ENCODE peak calls at places on chromosomes 4 and X, in six cellular contexts. U, R, D, V, P and I are unnamed samples. For H3K27me3 and H3K4me1, the result is how much of the 10 kb centered on the place peaks cover.

GRCh38 chr4:76091052-76091451 is 16.5 kb downstream of the ART3 start:
- DNase-seq in U (no peak), V (no peak), R (peak), P (no peak), D (no peak), I (no peak)

GRCh38 chr4:137363496-137363895 is 168.8 kb downstream of the PCDH18 start:
- DNase-seq in P (no peak), D (no peak), R (no peak), V (no peak), U (no peak), I (no peak)

GRCh38 chrX:20521245-20521644 is 254.5 kb upstream of the RPS6KA3 start:
- DNase-seq in P (peak), R (peak), V (no peak), D (no peak), U (no peak), I (no peak)

GRCh38 chr4:168923526-168924194 is 86.4 kb downstream of the CBR4 start:
- DNase-seq in D (peak), V (no peak), R (peak), U (no peak), P (peak), I (peak)

GRCh38 chr4:98474408-98474844 is 184.0 kb downstream of the TSPAN5 start:
- DNase-seq in V (no peak), U (no peak), R (peak), D (no peak), P (no peak), I (no peak)

GRCh38 chrX:24590111-24590510 is 57.0 kb downstream of the PCYT1B start:
- DNase-seq in V (no peak), U (no peak), R (no peak), P (no peak), D (no peak), I (no peak)

GRCh38 chr4:155544547-155544946 is 122.1 kb upstream of the GUCY1A1 start:
- DNase-seq in R (no peak), P (no peak), D (no peak), U (no peak), V (no peak), I (no peak)

GRCh38 chr4:25884040-25884788 is 21.4 kb upstream of the SEL1L3 start:
- DNase-seq in U (no peak), V (no peak), P (no peak), R (peak), D (no peak), I (no peak)

GRCh38 chr4:128355301-128355700 is 67.7 kb upstream of the PGRMC2 start:
- DNase-seq in P (peak), V (no peak), U (no peak), D (no peak), R (no peak), I (no peak)

GRCh38 chr4:7638463-7638862 is 203.7 kb upstream of the PSAPL1 start:
- DNase-seq in D (no peak), U (no peak), R (no peak), V (no peak), P (no peak), I (no peak)

GRCh38 chrX:50072110-50072509 is 128.7 kb downstream of the AKAP4 start:
- DNase-seq in R (no peak), U (no peak), V (no peak), D (no peak), P (no peak), I (no peak)

GRCh38 chr4:82715731-82716617 is 82.6 kb downstream of the SCD5 start:
- DNase-seq in U (no peak), V (no peak), P (no peak), D (no peak), R (peak), I (no peak)

GRCh38 chrX:132022115-132022862 is 813 bp upstream of the STK26 start:
- DNase-seq in U (no peak), D (peak), V (no peak), P (no peak), R (peak), I (no peak)

GRCh38 chr4:38366451-38366850 is 297.5 kb upstream of the KLF3 start:
- DNase-seq in D (peak), V (no peak), U (no peak), R (no peak), P (peak), I (no peak)

GRCh38 chr4:39256436-39256835 is 74.1 kb downstream of the WDR19 start:
- DNase-seq in R (peak), U (no peak), P (no peak), V (no peak), D (no peak), I (no peak)

GRCh38 chr4:168891086-168891485 is 119.0 kb downstream of the CBR4 start:
- DNase-seq in D (no peak), P (no peak), U (no peak), R (no peak), V (no peak), I (no peak)

GRCh38 chr4:171983935-171984805 is 171.0 kb downstream of the GALNTL6 start:
- DNase-seq in R (no peak), D (no peak), P (no peak), V (no peak), U (no peak), I (no peak)

GRCh38 chrX:2697741-2698294 is 6.7 kb downstream of the CD99 start:
- DNase-seq in D (no peak), P (no peak), U (no peak), V (no peak), R (no peak), I (no peak)

GRCh38 chr4:30295652-30296051 is 424.5 kb upstream of the PCDH7 start:
- DNase-seq in U (no peak), R (no peak), D (no peak), P (no peak), V (no peak), I (no peak)

GRCh38 chr4:113979973-113980615 is 647 bp upstream of the ARSJ start:
- DNase-seq in D (no peak), V (no peak), U (no peak), R (peak), P (no peak), I (no peak)

GRCh38 chr4:112704991-112705845 is 68.3 kb downstream of the LARP7 start:
- DNase-seq in D (peak), P (peak), V (peak), R (peak), U (no peak), I (peak)

GRCh38 chr4:112982677-112983076 is 66.8 kb upstream of the ANK2 start:
- DNase-seq in V (no peak), R (no peak), U (no peak), D (no peak), P (no peak), I (no peak)

DNA sequence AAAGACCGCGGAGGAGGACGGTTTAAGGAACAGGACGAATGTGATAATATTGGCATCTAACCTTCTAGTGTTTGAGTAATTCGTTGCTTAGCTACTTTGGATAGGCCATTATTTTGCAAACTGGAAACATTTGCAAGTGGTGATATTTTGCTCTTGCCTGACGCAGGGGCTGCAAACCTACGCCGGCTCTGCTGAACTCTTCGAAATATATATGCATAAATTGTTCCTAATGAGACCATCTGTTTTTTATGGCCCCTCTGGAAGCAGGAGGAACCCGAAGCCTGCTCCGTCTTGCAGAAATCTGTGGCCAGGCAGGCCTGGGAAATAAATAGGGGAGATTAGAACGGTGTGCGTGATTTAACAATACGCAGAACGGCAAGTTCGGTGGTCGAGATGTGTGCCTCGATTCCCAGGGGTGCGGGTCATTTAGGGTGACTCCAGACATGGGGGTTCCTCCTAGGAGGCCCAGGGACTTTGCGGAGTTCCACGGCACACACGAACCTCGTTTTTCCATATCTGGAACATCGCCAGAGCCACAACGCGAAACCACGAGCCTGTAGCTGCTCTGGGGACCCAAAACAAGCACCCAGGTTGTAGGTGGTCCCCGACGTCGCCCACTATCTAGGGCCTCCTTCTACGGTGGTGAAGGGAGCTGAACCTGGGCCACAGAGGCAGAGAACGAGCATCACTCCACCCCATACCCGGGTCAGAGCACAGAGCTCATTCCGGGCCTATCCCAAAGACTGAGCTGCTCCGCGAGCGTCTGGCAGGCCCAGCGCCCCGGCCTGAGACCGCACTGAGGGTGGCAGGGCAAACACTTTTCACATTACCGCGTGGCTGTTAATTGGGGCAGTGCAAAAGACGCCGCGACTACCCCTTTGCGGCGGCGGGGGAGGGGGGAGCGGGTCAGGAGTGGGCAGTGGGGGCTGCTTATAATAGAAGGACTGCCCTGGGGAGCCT is 89.7 kb downstream of the BCOR start:
- DNase-seq in R (no peak), U (no peak), D (no peak), P (no peak), V (no peak), I (no peak)
- H3K4me3 ChIP-seq in R (no peak), U (no peak), D (no peak), P (no peak), V (no peak), I (no peak)

DNA sequence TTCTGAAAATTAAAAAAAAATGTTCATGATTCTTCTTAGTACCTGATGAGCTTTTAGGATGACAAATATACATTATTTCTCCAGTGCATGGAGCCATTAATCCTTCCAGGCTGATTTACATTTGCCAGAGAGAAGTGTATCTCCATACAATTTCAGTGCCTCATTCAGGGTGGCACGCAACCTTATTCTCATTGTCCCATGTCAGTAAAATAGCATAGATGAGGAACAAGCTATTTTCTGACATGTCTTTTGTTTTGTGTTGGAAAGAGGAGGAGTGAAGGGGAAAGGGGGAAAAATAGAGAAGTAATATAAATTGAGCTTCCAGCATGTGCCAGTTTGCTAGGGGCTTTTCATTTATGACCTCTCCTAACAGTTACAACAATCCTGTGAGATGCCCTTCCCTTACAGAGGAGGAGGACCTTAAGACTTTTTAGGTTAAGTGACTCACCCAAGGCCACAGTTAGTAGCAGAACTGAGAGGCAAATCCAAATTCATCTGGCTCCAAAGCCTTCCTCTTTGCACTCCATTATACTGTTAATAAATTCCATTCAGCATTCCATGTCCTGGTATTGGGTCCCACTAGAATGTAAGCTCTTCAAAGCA is 274.8 kb upstream of the GPC4 start:
- DNase-seq in R (no peak), D (no peak), V (no peak), U (no peak), P (no peak), I (no peak)
- H3K27me3 ChIP-seq in R (under half), D (under half), V (under half), U (under half), P (under half), I (under half)

GRCh38 chr4:139972305-139972704 is 181.7 kb downstream of the MAML3 start:
- DNase-seq in V (no peak), R (peak), U (no peak), D (no peak), P (no peak), I (no peak)
- H3K4me1 ChIP-seq in V (under half), R (under half), U (under half), D (under half), P (under half), I (half or more)

DNA sequence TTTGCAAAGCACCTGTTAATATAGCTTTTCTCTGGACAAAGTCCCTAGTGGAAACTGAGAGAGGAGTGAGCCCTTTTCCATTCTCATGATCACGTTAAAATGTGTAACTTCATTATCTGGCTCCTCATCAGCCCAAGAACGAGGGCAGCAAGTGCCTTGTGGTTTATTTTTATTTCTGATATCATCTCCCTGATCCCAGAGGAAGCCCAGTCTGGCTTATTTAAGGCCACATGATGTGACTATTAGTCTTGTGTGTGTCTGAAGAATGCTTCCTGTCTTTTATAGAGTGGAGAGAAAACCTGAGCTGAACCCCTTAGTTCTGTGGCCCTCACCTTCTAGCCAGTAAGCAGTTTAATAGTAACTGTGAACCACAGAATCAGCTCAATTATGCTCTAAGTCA is 67.2 kb downstream of the LHFPL1 start:
- DNase-seq in D (no peak), P (no peak), U (no peak), V (no peak), R (no peak), I (no peak)
- H3K4me3 ChIP-seq in D (no peak), P (no peak), U (no peak), V (no peak), R (no peak), I (no peak)

GRCh38 chrX:10486373-10486772 is 134.0 kb downstream of the MID1 start:
- DNase-seq in U (no peak), P (no peak), D (no peak), V (no peak), R (peak), I (no peak)
- H3K27me3 ChIP-seq in U (under half), P (under half), D (under half), V (under half), R (under half), I (under half)

GRCh38 chr4:78656968-78657445 is 105.4 kb downstream of the ANXA3 start:
- DNase-seq in V (no peak), U (no peak), P (no peak), R (no peak), D (no peak), I (no peak)

GRCh38 chr4:78652282-78652876 is 100.8 kb downstream of the ANXA3 start:
- DNase-seq in D (no peak), P (no peak), R (no peak), U (no peak), V (no peak), I (no peak)

GRCh38 chr4:78653655-78654054 is 102.1 kb downstream of the ANXA3 start:
- DNase-seq in P (no peak), V (no peak), D (no peak), U (no peak), R (no peak), I (no peak)

GRCh38 chr4:78651250-78651860 is 99.8 kb downstream of the ANXA3 start:
- DNase-seq in D (no peak), P (no peak), V (no peak), R (no peak), U (no peak), I (no peak)

DNA sequence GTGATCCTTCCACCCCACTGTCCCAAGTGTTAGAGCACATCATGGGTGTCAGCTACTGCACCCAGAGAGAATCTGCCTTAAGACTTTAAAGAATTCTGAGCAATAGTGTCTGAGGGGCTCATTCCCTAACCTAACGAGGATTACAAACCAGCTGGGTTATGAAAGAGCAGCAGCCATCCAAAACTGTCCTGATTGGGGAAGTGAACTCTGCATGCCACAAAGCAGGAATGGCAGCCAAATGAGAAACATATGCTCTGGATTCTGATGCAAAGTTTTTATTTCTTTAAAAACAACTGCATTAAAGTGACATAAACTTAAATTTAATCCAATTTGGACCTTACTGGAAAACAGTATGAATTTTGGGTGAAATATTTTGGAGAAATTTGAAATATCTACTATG is 103.2 kb downstream of the ANXA3 start:
- DNase-seq in V (no peak), R (no peak), P (no peak), D (no peak), U (no peak), I (no peak)
- H3K4me1 ChIP-seq in V (half or more), R (under half), P (under half), D (under half), U (under half), I (under half)

DNA sequence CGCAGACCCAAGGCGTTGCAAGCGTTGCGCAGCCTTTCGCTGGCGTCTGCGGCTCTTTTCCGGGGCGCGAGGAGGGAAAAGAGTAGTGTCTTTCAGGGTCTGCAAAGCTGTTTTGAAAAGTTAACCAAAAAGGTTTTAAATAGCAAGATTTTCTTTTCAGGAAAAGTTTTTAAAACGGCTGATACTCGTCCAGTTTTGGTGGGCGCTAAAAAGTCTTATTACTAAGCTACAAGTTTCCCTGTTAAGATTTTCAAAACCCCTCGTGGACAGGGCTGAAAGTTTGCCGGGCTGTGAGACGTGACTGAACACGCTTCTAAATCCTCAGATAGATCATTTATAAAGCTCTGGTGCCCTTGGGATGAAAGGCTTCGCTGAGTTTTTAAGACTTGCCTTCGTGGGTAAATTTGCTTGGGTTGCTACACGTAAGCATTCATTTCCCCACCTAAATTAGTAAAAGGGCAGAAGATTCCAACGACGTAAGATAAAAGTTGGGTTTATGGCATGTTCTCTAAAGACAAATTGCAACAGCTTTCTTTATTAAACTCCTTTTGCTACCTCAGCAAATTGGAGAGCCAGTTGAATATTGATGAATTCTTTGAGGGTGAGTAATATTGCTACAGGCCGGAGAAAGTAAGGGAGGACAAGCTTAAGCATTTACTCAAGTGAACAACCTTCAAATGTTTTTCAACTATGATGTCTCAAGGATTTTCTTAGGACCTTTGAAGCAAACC is 91.6 kb downstream of the HPRT1 start:
- DNase-seq in V (no peak), R (no peak), P (no peak), D (no peak), U (no peak), I (no peak)
- H3K4me3 ChIP-seq in V (peak), R (no peak), P (no peak), D (peak), U (no peak), I (peak)

GRCh38 chr4:186623546-186623945 is 68.2 kb upstream of the MTNR1A start:
- DNase-seq in P (no peak), V (no peak), U (no peak), R (no peak), D (no peak), I (no peak)

GRCh38 chr4:186627226-186627865 is 72.0 kb upstream of the MTNR1A start:
- DNase-seq in P (no peak), U (no peak), V (no peak), D (no peak), R (peak), I (no peak)

GRCh38 chr4:186624951-186625350 is 69.6 kb upstream of the MTNR1A start:
- DNase-seq in V (no peak), R (no peak), U (no peak), P (no peak), D (peak), I (no peak)

GRCh38 chr4:186621959-186622553 is 66.7 kb upstream of the MTNR1A start:
- DNase-seq in V (no peak), U (no peak), R (peak), D (no peak), P (no peak), I (no peak)

GRCh38 chr4:186622788-186623464 is 67.6 kb upstream of the MTNR1A start:
- DNase-seq in R (peak), V (no peak), U (no peak), D (no peak), P (no peak), I (no peak)
- H3K27me3 ChIP-seq in R (under half), V (under half), U (under half), D (under half), P (under half), I (under half)